ENCODE peak calls at places on chromosomes 5 and 9, in five cellular contexts. H is HuH-7, D is kidney glomerular epithelial cell, Z is NCI-H1048, O is aorta. C is an unnamed sample.

GRCh38 chr5:14413331-14413750 is 168.3 kb upstream of the OTULINL start:
- DNase-seq in H (no peak), O (no peak), Z (no peak), D (no peak), C (no peak)

GRCh38 chr9:105457560-105458294 is 9.9 kb downstream of the FSD1L start:
- DNase-seq in O (no peak), Z (no peak), H (no peak), D (no peak), C (no peak)

GRCh38 chr5:143350790-143351603 is 52.5 kb downstream of the NR3C1 start:
- DNase-seq in Z (no peak), H (no peak), O (no peak), D (no peak), C (peak)

GRCh38 chr5:106172681-106173532 is 1497.8 kb downstream of the EFNA5 start:
- DNase-seq in D (no peak), Z (no peak), H (no peak), O (no peak), C (peak)

GRCh38 chr9:88280816-88281382 is 107.3 kb upstream of the SPIN1 start:
- DNase-seq in Z (no peak), D (no peak), H (no peak), O (peak), C (peak)

GRCh38 chr9:100819980-100820379 is 208.5 kb upstream of the PLPPR1 start:
- DNase-seq in D (no peak), H (no peak), Z (no peak), O (no peak), C (no peak)

GRCh38 chr5:142115937-142116614 is 7.5 kb downstream of the NDFIP1 start:
- DNase-seq in O (no peak), H (no peak), D (no peak), Z (no peak), C (peak)

GRCh38 chr5:141680751-141681201 is 1.3 kb downstream of the ARAP3 start:
- DNase-seq in O (no peak), Z (no peak), H (no peak), D (no peak), C (no peak)

GRCh38 chr5:78751872-78752271 is 103.3 kb upstream of the LHFPL2 start:
- DNase-seq in D (no peak), H (no peak), O (no peak), Z (no peak), C (no peak)

GRCh38 chr5:113117543-113118110 is 141.0 kb downstream of the DCP2 start:
- DNase-seq in H (no peak), D (no peak), O (no peak), Z (no peak), C (no peak)

GRCh38 chr5:120507197-120507596 is 43.1 kb downstream of the PRR16 start:
- DNase-seq in H (no peak), D (no peak), O (no peak), Z (no peak), C (no peak)

GRCh38 chr5:128674837-128675446 is 136.9 kb upstream of the FBN2 start:
- DNase-seq in O (no peak), D (peak), H (peak), Z (peak), C (peak)

GRCh38 chr5:180313677-180314076 is 21.8 kb upstream of the MAPK9 start:
- DNase-seq in O (no peak), Z (no peak), H (peak), D (peak), C (peak)

GRCh38 chr5:675111-675875 is 17.9 kb downstream of the TPPP start:
- DNase-seq in H (no peak), O (peak), Z (no peak), D (no peak), C (no peak)

GRCh38 chr9:79300153-79300552 is 271.6 kb upstream of the TLE4 start:
- DNase-seq in H (no peak), Z (no peak), O (no peak), D (no peak), C (no peak)

GRCh38 chr5:72130342-72130741 is 23.1 kb downstream of the MAP1B start:
- DNase-seq in Z (no peak), D (no peak), H (no peak), O (no peak), C (no peak)

GRCh38 chr5:172942556-172942955 is 16.7 kb upstream of the RPL26L1 start:
- DNase-seq in H (no peak), O (peak), D (no peak), Z (no peak), C (no peak)

GRCh38 chr9:113612216-113612747 is 148.8 kb downstream of the RGS3 start:
- DNase-seq in O (peak), Z (no peak), D (no peak), H (no peak), C (no peak)

GRCh38 chr5:82538339-82539034 is 260.3 kb upstream of the RPS23 start:
- DNase-seq in O (no peak), D (no peak), Z (no peak), H (no peak), C (no peak)

GRCh38 chr5:170154297-170154696 is 48.6 kb downstream of the FOXI1 start:
- DNase-seq in O (no peak), D (no peak), H (no peak), Z (peak), C (no peak)

GRCh38 chr5:142542906-142543305 is 143.0 kb downstream of the FGF1 start:
- DNase-seq in H (no peak), D (no peak), O (no peak), Z (no peak), C (no peak)

GRCh38 chr5:73122875-73123810 is 2.8 kb downstream of the TMEM171 start:
- DNase-seq in Z (no peak), H (no peak), O (no peak), D (no peak), C (no peak)

GRCh38 chr9:102950341-102950740 is 44.8 kb upstream of the CYLC2 start:
- DNase-seq in O (no peak), D (no peak), H (no peak), Z (no peak), C (peak)

GRCh38 chr9:132447346-132447745 is 37.3 kb downstream of the CFAP77 start:
- DNase-seq in O (peak), D (no peak), Z (no peak), H (peak), C (no peak)